ENCODE peak calls at places on chromosome 10, in four cellular contexts. One of them, this sample, is unnamed.

GRCh38 chr10:21144047-21144446 is 246.9 kb upstream of the NEBL start:
- DNase-seq in K562: no peak
- DNase-seq in HepG2: no peak
- DNase-seq in GM12878: no peak
- DNase-seq in this sample: no peak

GRCh38 chr10:112356686-112357085 is 17.2 kb upstream of the ACSL5 start:
- DNase-seq in HepG2: no peak
- DNase-seq in GM12878: no peak
- DNase-seq in K562: no peak
- DNase-seq in this sample: no peak

GRCh38 chr10:118978998-118979350 is 50.5 kb upstream of the NANOS1 start:
- DNase-seq in HepG2: no peak
- DNase-seq in K562: no peak
- DNase-seq in GM12878: no peak
- DNase-seq in this sample: no peak

GRCh38 chr10:108783897-108784296 is 1139.4 kb downstream of the XPNPEP1 start:
- DNase-seq in HepG2: peak
- DNase-seq in GM12878: peak
- DNase-seq in K562: peak
- DNase-seq in this sample: peak

GRCh38 chr10:31622993-31623392 is 304.0 kb downstream of the ZEB1 start:
- DNase-seq in K562: no peak
- DNase-seq in GM12878: no peak
- DNase-seq in HepG2: no peak
- DNase-seq in this sample: no peak

GRCh38 chr10:110052911-110053310 is 45.1 kb downstream of the ADD3 start:
- DNase-seq in HepG2: no peak
- DNase-seq in K562: no peak
- DNase-seq in GM12878: no peak
- DNase-seq in this sample: no peak

GRCh38 chr10:100370976-100371706 is 24.1 kb downstream of the SCD start:
- DNase-seq in GM12878: peak
- DNase-seq in HepG2: peak
- DNase-seq in K562: peak
- DNase-seq in this sample: no peak

GRCh38 chr10:100340948-100341847 is 5.8 kb upstream of the SCD start:
- DNase-seq in HepG2: peak
- DNase-seq in K562: no peak
- DNase-seq in GM12878: no peak
- DNase-seq in this sample: no peak

GRCh38 chr10:117486606-117487005 is 55.9 kb upstream of the EMX2 start:
- DNase-seq in K562: no peak
- DNase-seq in HepG2: no peak
- DNase-seq in GM12878: no peak
- DNase-seq in this sample: no peak

GRCh38 chr10:21675157-21675796 is 141.2 kb downstream of the MLLT10 start:
- DNase-seq in K562: peak
- DNase-seq in HepG2: peak
- DNase-seq in GM12878: no peak
- DNase-seq in this sample: peak

GRCh38 chr10:102500621-102501149 is 1.8 kb downstream of the ACTR1A start:
- DNase-seq in K562: no peak
- DNase-seq in HepG2: no peak
- DNase-seq in GM12878: no peak
- DNase-seq in this sample: no peak
- H3K4me3 ChIP-seq in K562: no peak
- H3K4me3 ChIP-seq in HepG2: peak
- H3K4me3 ChIP-seq in GM12878: peak
- H3K4me3 ChIP-seq in this sample: no peak

GRCh38 chr10:75029420-75029819 is 82.0 kb upstream of the SAMD8 start:
- DNase-seq in HepG2: no peak
- DNase-seq in K562: no peak
- DNase-seq in GM12878: no peak
- DNase-seq in this sample: no peak

GRCh38 chr10:75023074-75023473 is 88.4 kb upstream of the SAMD8 start:
- DNase-seq in K562: no peak
- DNase-seq in GM12878: no peak
- DNase-seq in HepG2: no peak
- DNase-seq in this sample: no peak

GRCh38 chr10:75021851-75022250 is 89.6 kb upstream of the SAMD8 start:
- DNase-seq in K562: no peak
- DNase-seq in HepG2: peak
- DNase-seq in GM12878: no peak
- DNase-seq in this sample: no peak

GRCh38 chr10:75028748-75029147 is 82.7 kb upstream of the SAMD8 start:
- DNase-seq in HepG2: no peak
- DNase-seq in K562: no peak
- DNase-seq in GM12878: no peak
- DNase-seq in this sample: no peak

DNA sequence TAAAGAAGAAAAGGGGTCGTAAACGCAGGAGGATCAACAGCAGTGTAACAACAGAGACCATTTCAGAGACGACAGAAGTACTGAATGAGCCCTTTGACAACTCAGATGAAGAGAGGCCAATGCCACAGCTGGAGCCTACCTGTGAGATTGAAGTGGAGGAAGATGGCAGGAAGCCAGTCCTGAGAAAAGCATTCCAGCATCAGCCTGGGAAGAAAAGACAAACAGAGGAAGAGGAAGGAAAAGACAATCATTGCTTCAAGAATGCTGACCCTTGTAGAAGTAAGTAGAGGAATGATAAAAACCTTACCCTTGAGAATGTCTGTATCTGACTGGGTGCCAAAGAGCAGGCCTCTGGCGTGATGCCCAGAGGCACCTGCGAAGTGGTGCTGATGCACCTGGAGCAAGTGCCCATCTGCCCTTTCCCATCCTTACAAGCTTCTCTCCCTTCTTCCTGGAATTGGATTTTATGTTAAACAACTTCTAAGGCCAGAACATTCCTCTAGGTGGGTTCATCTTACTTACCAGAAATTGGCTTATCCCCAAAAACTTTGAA is 86.4 kb upstream of the SAMD8 start:
- DNase-seq in HepG2: no peak
- DNase-seq in GM12878: no peak
- DNase-seq in K562: no peak
- DNase-seq in this sample: no peak
- TF ChIP-seq NFIC in HepG2: no peak
- TF ChIP-seq NFIC in GM12878: no peak
- TF ChIP-seq NFIC in K562: no peak
- TF ChIP-seq NFIC in this sample: no peak

GRCh38 chr10:63630928-63631685 is 109.9 kb downstream of the REEP3 start:
- DNase-seq in K562: no peak
- DNase-seq in GM12878: no peak
- DNase-seq in HepG2: no peak
- DNase-seq in this sample: no peak
- TF ChIP-seq REST in K562: peak
- TF ChIP-seq REST in GM12878: no peak
- TF ChIP-seq REST in HepG2: no peak
- TF ChIP-seq REST in this sample: no peak

DNA sequence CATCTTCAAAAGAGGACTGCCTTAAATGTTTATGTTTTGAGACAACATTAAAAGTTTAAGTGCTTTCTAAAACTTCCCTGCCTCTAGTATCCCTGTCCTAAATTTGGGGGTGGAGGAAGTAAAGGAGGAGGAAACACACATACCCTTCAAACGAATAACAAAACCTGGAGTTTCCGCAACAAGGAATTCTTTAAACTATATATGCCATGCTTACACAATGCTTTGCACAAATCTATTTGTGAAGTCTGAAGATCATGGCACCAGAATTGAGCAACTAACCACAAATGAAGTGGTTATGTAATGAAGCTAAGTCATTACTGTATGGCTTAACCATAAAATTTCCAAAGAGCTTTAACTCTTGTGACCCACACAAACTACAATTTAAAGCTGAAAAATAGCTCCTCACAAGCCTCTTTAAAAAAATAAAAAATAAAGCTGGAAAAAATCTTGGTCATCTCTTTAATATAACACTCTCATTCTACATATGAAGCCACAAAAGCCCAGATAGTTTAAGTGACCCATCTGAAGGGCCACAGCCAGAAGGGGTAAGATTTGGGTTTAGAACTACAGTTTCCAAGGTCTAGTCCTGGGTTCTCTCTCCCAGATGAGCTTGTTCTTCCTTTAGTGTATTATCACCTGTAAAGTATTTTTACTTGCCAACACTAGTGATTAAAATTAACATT is 9.4 kb downstream of the NCOA4 start:
- DNase-seq in GM12878: no peak
- DNase-seq in HepG2: peak
- DNase-seq in K562: no peak
- DNase-seq in this sample: no peak
- H3K4me3 ChIP-seq in GM12878: no peak
- H3K4me3 ChIP-seq in HepG2: peak
- H3K4me3 ChIP-seq in K562: peak
- H3K4me3 ChIP-seq in this sample: no peak

GRCh38 chr10:124647421-124648130 is 96.6 kb downstream of the FAM53B start:
- DNase-seq in HepG2: peak
- DNase-seq in K562: peak
- DNase-seq in GM12878: peak
- DNase-seq in this sample: peak
- TF ChIP-seq NFIC in HepG2: no peak
- TF ChIP-seq NFIC in K562: no peak
- TF ChIP-seq NFIC in GM12878: no peak
- TF ChIP-seq NFIC in this sample: no peak

DNA sequence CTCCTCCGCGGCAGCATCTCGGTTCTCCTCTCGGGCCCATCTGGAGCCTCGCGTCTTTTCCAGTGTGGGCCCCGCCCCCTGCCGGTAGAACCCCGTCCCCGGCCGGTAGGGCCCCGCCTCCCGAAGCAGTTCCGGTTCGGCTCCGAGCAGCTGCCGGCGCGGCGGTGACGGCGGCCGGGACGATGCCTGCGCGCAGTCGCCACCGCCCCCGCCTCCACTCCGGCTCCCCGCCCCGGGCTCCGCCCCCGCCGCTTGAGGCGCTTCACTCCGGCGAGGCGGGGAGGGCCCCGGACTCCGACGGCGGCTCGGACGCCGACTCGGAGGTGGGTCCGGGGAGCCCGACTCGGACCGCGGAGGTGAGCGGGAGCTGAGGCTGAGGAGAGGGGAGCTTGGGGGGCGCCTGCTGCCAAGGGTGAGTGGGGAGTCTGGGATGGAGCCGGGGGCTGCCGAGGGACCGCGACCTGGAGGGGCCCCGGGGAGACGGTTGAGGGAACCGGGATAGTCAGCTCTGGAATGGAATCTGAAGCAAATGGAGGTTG is at the start of gene SAMD8:
- DNase-seq in GM12878: peak
- DNase-seq in K562: peak
- DNase-seq in HepG2: peak
- DNase-seq in this sample: peak
- TF ChIP-seq REST in GM12878: no peak
- TF ChIP-seq REST in K562: no peak
- TF ChIP-seq REST in HepG2: no peak
- TF ChIP-seq REST in this sample: no peak

GRCh38 chr10:6199131-6199733 is 3.5 kb upstream of the PFKFB3 start:
- DNase-seq in HepG2: no peak
- DNase-seq in GM12878: no peak
- DNase-seq in K562: no peak
- DNase-seq in this sample: no peak
- H3K4me3 ChIP-seq in HepG2: no peak
- H3K4me3 ChIP-seq in GM12878: no peak
- H3K4me3 ChIP-seq in K562: no peak
- H3K4me3 ChIP-seq in this sample: no peak

GRCh38 chr10:132276179-132276675 is 31.5 kb downstream of the STK32C start:
- DNase-seq in K562: no peak
- DNase-seq in GM12878: no peak
- DNase-seq in HepG2: no peak
- DNase-seq in this sample: no peak
- TF ChIP-seq NFIC in K562: no peak
- TF ChIP-seq NFIC in GM12878: no peak
- TF ChIP-seq NFIC in HepG2: no peak
- TF ChIP-seq NFIC in this sample: no peak

GRCh38 chr10:97319671-97320479 is 804 bp downstream of the FRAT1 start:
- DNase-seq in HepG2: peak
- DNase-seq in K562: no peak
- DNase-seq in GM12878: no peak
- DNase-seq in this sample: peak

GRCh38 chr10:97321032-97321806 is 2.1 kb downstream of the FRAT1 start:
- DNase-seq in HepG2: no peak
- DNase-seq in GM12878: no peak
- DNase-seq in K562: no peak
- DNase-seq in this sample: no peak

GRCh38 chr10:97320480-97321031 is 1.5 kb downstream of the FRAT1 start:
- DNase-seq in GM12878: no peak
- DNase-seq in K562: no peak
- DNase-seq in HepG2: no peak
- DNase-seq in this sample: peak

GRCh38 chr10:97321807-97322195 is 2.7 kb downstream of the FRAT1 start:
- DNase-seq in GM12878: no peak
- DNase-seq in K562: no peak
- DNase-seq in HepG2: no peak
- DNase-seq in this sample: no peak

GRCh38 chr10:97318772-97319651 is at the start of gene FRAT1:
- DNase-seq in GM12878: peak
- DNase-seq in HepG2: peak
- DNase-seq in K562: peak
- DNase-seq in this sample: peak
- TF ChIP-seq REST in GM12878: no peak
- TF ChIP-seq REST in HepG2: no peak
- TF ChIP-seq REST in K562: no peak
- TF ChIP-seq REST in this sample: no peak

GRCh38 chr10:24466616-24466949 is 257.1 kb downstream of the ARHGAP21 start:
- DNase-seq in K562: no peak
- DNase-seq in HepG2: no peak
- DNase-seq in GM12878: no peak
- DNase-seq in this sample: no peak
- H3K4me3 ChIP-seq in K562: no peak
- H3K4me3 ChIP-seq in HepG2: peak
- H3K4me3 ChIP-seq in GM12878: no peak
- H3K4me3 ChIP-seq in this sample: peak

This sample was measured in SK-N-SH.